ENCODE peak calls at places on chromosome 21, in seven cellular contexts. J is choroid plexus epithelial cell, A is mucosa of descending colon, F is IMR-90, Q is RWPE2, K is AG10803, M is Panc1. V is an unnamed sample.
A peak's percentile ranks its signal among the peaks of the same experiment; 100 is the strongest.

GRCh38 chr21:30710499-30710898 is 8.1 kb downstream of the KRTAP21-3 start:
- DNase-seq in J (no peak), Q (no peak), K (no peak), F (no peak), M (no peak), A (no peak), V (no peak)

GRCh38 chr21:44991538-44992483 is 52.0 kb downstream of the SLX9 start:
- DNase-seq in F (peak; percentile 87), Q (peak; percentile 53), J (peak; percentile 57), K (no peak), A (peak; percentile 20), M (no peak), V (no peak)

GRCh38 chr21:34526236-34526617 is 14.2 kb upstream of the KCNE1 start:
- DNase-seq in F (no peak), J (peak; percentile 55), Q (no peak), K (no peak), A (no peak), M (no peak), V (no peak)

GRCh38 chr21:42861311-42862122 is 17.8 kb downstream of the WDR4 start:
- DNase-seq in K (no peak), M (no peak), A (no peak), Q (no peak), J (no peak), F (no peak), V (no peak)

GRCh38 chr21:42616366-42617340 is 36.8 kb upstream of the PDE9A start:
- DNase-seq in A (no peak), M (no peak), Q (peak; percentile 69), F (no peak), K (no peak), J (no peak), V (no peak)

GRCh38 chr21:32597205-32597604 is 11.9 kb upstream of the TCP10L start:
- DNase-seq in Q (no peak), A (no peak), J (peak; percentile 74), K (peak; percentile 80), F (peak; percentile 95), M (peak; percentile 74), V (peak; percentile 66)

GRCh38 chr21:26758083-26758861 is 86.9 kb downstream of the ADAMTS1 start:
- DNase-seq in J (no peak), M (no peak), A (no peak), Q (no peak), F (no peak), K (peak; percentile 27), V (no peak)

GRCh38 chr21:32884062-32884461 is 112.5 kb upstream of the PAXBP1 start:
- DNase-seq in K (no peak), Q (no peak), A (no peak), M (no peak), F (no peak), J (no peak), V (no peak)

GRCh38 chr21:34274001-34274400 is 89.8 kb upstream of the KCNE2 start:
- DNase-seq in F (peak; percentile 28), K (peak; percentile 31), J (no peak), Q (no peak), A (no peak), M (no peak), V (no peak)

GRCh38 chr21:10273196-10273595 is 248.2 kb upstream of the TPTE start:
- DNase-seq in K (peak; percentile 12), A (no peak), M (no peak), Q (no peak), F (no peak), J (no peak), V (no peak)

GRCh38 chr21:31252091-31252490 is 92.0 kb downstream of the TIAM1 start:
- DNase-seq in J (no peak), Q (no peak), F (no peak), A (no peak), K (no peak), M (no peak), V (no peak)

GRCh38 chr21:17688912-17689874 is 76.5 kb upstream of the BTG3 start:
- DNase-seq in Q (peak; percentile 90), F (peak; percentile 12), A (peak; percentile 40), M (no peak), J (peak; percentile 36), K (no peak), V (no peak)

GRCh38 chr21:42391297-42391696 is 4.6 kb downstream of the TMPRSS3 start:
- DNase-seq in F (no peak), Q (no peak), K (no peak), M (no peak), A (no peak), J (no peak), V (no peak)

GRCh38 chr21:32520885-32521735 is 64.2 kb downstream of the TCP10L start:
- DNase-seq in Q (no peak), M (no peak), J (peak; percentile 98), K (peak; percentile 97), A (peak; percentile 65), F (peak; percentile 97), V (peak; percentile 97)

GRCh38 chr21:41801256-41801655 is 34.4 kb upstream of the RIPK4 start:
- DNase-seq in M (no peak), A (no peak), F (no peak), K (no peak), Q (no peak), J (no peak), V (no peak)

GRCh38 chr21:16408280-16408669 is 678.5 kb downstream of the USP25 start:
- DNase-seq in F (no peak), J (no peak), A (no peak), Q (no peak), M (no peak), K (no peak), V (peak; percentile 56)

GRCh38 chr21:32475162-32475812 is 62.8 kb downstream of the EVA1C start:
- DNase-seq in F (peak; percentile 66), M (no peak), K (peak; percentile 98), A (no peak), Q (no peak), J (peak; percentile 89), V (peak; percentile 82)

GRCh38 chr21:42061866-42062542 is 9.1 kb upstream of the UMODL1 start:
- DNase-seq in F (no peak), J (no peak), K (no peak), M (no peak), A (peak; percentile 28), Q (peak; percentile 19), V (no peak)

GRCh38 chr21:42572906-42573495 is 59.3 kb downstream of the SLC37A1 start:
- DNase-seq in Q (no peak), K (no peak), A (peak; percentile 10), J (no peak), F (no peak), M (no peak), V (no peak)

GRCh38 chr21:35566874-35567273 is 493.5 kb downstream of the SETD4 start:
- DNase-seq in K (no peak), F (no peak), M (no peak), J (no peak), Q (no peak), A (no peak), V (no peak)
- TF ChIP-seq CTCF in K (no peak), F (no peak), M (no peak), J (no peak), Q (no peak), A (no peak), V (no peak)

GRCh38 chr21:23886828-23887708 is 1720.2 kb downstream of the MRPL39 start:
- DNase-seq in Q (no peak), M (no peak), F (no peak), J (no peak), K (no peak), A (no peak), V (no peak)

GRCh38 chr21:23890652-23891051 is 1716.6 kb downstream of the MRPL39 start:
- DNase-seq in F (no peak), A (no peak), Q (no peak), J (no peak), K (no peak), M (no peak), V (no peak)

GRCh38 chr21:23887709-23888303 is 1719.5 kb downstream of the MRPL39 start:
- DNase-seq in Q (no peak), M (no peak), F (no peak), A (no peak), K (no peak), J (no peak), V (no peak)
- H3K4me3 ChIP-seq in Q (no peak overlapping the region), M (peak overlapping the region; percentile 60), F (no peak overlapping the region), A (no peak overlapping the region), K (no peak overlapping the region), J (no peak overlapping the region), V (no peak overlapping the region)

DNA sequence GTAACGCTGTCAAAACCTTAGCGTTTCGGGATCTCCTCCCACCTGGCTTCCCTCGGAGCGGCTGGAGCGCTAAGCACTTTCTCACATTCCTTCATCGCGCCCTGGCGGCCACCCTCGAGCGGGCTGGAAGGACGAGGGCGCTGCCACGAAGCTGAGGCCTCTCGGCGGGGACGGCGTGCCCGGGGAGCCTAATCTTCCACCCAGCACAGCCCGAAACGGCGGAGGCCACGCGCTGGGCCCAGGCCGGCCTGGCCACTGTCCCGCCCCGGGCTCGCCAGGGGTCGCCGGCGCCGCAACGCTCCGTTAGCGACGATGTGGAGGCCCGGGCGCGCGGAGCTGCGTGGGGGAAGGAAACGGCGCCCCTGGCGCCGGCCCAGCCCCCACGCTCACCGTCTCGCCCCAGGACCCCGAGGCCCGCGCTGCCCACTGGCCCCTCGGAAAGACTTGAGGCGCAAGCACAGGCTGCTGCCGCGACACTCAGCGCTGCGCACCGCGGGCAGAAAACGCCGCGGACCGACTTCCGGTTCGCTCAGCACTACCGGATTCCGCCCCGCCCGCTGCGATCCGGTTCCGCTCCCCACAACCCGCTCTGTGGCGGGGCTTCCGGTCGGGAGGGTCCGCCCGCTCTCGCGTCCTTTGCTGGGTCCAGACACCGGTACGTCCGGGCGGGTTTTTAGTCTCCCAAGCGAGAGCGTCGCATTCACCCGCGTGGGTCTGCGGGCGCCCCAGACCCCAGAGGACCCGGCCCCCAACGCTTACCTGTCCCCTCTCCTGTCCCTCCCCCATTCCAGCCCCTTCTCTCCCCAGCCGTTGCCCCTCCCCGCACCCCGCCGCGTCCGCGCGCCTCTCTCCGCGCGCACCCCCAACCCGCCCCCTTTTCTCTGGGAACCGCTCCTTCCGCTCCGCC is at the start of gene YBEY:
- DNase-seq in Q (peak; percentile 92), F (peak; percentile 91), K (peak; percentile 91), J (peak; percentile 95), M (peak; percentile 47), A (peak; percentile 93), V (peak; percentile 65)
- TF ChIP-seq CTCF in Q (no peak), F (peak; percentile 36), K (peak; percentile 42), J (peak; percentile 59), M (no peak), A (peak; percentile 28), V (peak; percentile 41)

DNA sequence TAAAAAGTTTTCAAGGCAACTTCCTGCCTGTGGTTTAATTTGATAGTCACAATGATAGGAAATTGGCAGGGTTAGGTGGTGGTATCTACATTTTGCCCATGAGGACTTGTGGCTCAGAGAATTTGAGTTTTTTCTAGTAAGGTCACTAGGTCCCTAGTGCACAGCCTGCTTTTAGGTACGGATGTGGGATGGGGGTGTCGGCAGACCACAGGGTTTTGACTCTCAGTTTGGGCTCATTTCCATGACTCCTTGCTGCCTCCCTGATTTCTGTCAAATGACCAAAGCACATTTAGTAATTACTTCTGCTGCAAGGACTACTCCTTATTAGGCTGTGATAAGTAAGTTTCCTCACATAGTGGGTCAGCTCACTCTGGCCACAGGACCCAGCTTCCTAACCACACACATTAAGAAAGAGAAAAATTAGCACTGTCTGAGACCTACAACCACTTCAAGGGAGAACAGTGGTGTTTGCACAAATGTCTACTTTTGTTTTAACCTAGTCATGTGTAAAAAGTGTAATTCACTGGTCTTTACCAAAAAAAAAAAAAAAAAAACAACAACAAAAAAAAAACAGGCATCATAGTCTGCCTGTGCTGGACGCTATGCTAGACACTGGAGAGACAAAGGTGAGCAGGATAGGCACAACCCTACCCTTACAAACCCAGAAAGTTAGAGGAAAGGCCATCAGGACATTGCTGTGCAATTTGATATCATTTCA is 43.7 kb downstream of the MRPL39 start:
- DNase-seq in J (no peak), Q (no peak), M (no peak), F (no peak), A (no peak), K (peak; percentile 8), V (no peak)
- H3K4me3 ChIP-seq in J (no peak overlapping the region), Q (no peak overlapping the region), M (no peak overlapping the region), F (peak overlapping the region; percentile 30), A (no peak overlapping the region), K (peak overlapping the region; percentile 8), V (no peak overlapping the region)

V was measured in AG09309.